ENCODE peak calls at places on chromosomes 11 and 22, in nine cellular contexts. Y is fibroblast of lung; L is body of pancreas; K is mesendoderm; Q is CD8-positive, alpha-beta memory T cell; C is adrenal gland; M is psoas muscle; I is heart right ventricle; E is breast epithelium. P is an unnamed sample. For H3K36me3, the result is how much of the 10 kb centered on the place peaks cover.

GRCh38 chr22:42994917-42995562 is 19.9 kb downstream of the PACSIN2 start:
- DNase-seq in Y (peak), L (peak), K (no peak), Q (no peak), C (no peak), M (peak), I (peak), E (no peak), P (no peak)

GRCh38 chr11:92388380-92388779 is 163.8 kb downstream of the FAT3 start:
- DNase-seq in Y (no peak), L (no peak), K (no peak), Q (no peak), C (no peak), M (no peak), I (no peak), E (no peak), P (no peak)

GRCh38 chr11:70230151-70230839 is 27.2 kb downstream of the FADD start:
- DNase-seq in Y (peak), L (no peak), K (no peak), Q (no peak), C (no peak), M (no peak), I (no peak), E (no peak), P (no peak)

GRCh38 chr11:69048056-69048717 is 545 bp upstream of the TPCN2 start:
- DNase-seq in Y (peak), L (no peak), K (peak), Q (no peak), C (no peak), M (no peak), I (no peak), E (no peak), P (no peak)

GRCh38 chr11:77580712-77581337 is 8.9 kb upstream of the AQP11 start:
- DNase-seq in Y (peak), L (no peak), K (peak), Q (no peak), C (no peak), M (no peak), I (no peak), E (no peak), P (no peak)

GRCh38 chr11:68545796-68546195 is 85.2 kb downstream of the PPP6R3 start:
- DNase-seq in Y (no peak), L (peak), K (no peak), Q (no peak), C (no peak), M (no peak), I (peak), E (no peak), P (no peak)

GRCh38 chr22:42716649-42717127 is 4.0 kb downstream of the A4GALT start:
- DNase-seq in Y (no peak), L (no peak), K (no peak), Q (no peak), C (no peak), M (no peak), I (no peak), E (no peak), P (no peak)

GRCh38 chr22:48047722-48048500 is 1285.5 kb downstream of the TBC1D22A start:
- DNase-seq in Y (no peak), L (no peak), K (no peak), Q (no peak), C (no peak), M (no peak), I (no peak), E (no peak), P (no peak)

GRCh38 chr11:57426439-57426753 is 525 bp downstream of the SLC43A3 start:
- DNase-seq in Y (no peak), L (peak), K (peak), Q (no peak), C (no peak), M (no peak), I (no peak), E (no peak), P (no peak)

GRCh38 chr22:43910178-43910695 is 13.4 kb upstream of the PNPLA3 start:
- DNase-seq in Y (no peak), L (no peak), K (no peak), Q (no peak), C (no peak), M (no peak), I (no peak), E (no peak), P (no peak)

GRCh38 chr11:18064450-18065048 is 18.5 kb upstream of the TPH1 start:
- DNase-seq in Y (no peak), L (peak), K (no peak), Q (no peak), C (no peak), M (no peak), I (no peak), E (no peak), P (no peak)

GRCh38 chr22:35150163-35151107 is 84.5 kb downstream of the ISX start:
- DNase-seq in Y (peak), L (peak), K (peak), Q (peak), C (peak), M (peak), I (peak), E (peak), P (peak)

GRCh38 chr11:121634889-121635288 is 182.1 kb upstream of the SORL1-AS1 start:
- DNase-seq in Y (peak), L (no peak), K (no peak), Q (no peak), C (no peak), M (no peak), I (no peak), E (no peak), P (no peak)

GRCh38 chr11:35237860-35238715 is 99.1 kb downstream of the CD44 start:
- DNase-seq in Y (peak), L (no peak), K (peak), Q (peak), C (peak), M (no peak), I (peak), E (no peak), P (peak)

GRCh38 chr22:35684270-35684700 is 33.4 kb upstream of the APOL5 start:
- DNase-seq in Y (peak), L (peak), K (peak), Q (no peak), C (no peak), M (no peak), I (peak), E (no peak), P (no peak)

GRCh38 chr11:47394050-47394321 is 14.4 kb upstream of the SLC39A13 start:
- DNase-seq in Y (no peak), L (no peak), K (no peak), Q (no peak), C (no peak), M (peak), I (no peak), E (no peak), P (no peak)

GRCh38 chr11:111990381-111990780 is 34.8 kb upstream of the DLAT start:
- DNase-seq in Y (no peak), L (no peak), K (no peak), Q (no peak), C (no peak), M (no peak), I (no peak), E (no peak), P (no peak)
- H3K4me3 ChIP-seq in Y (no peak), L (no peak), K (no peak), Q (no peak), C (no peak), M (no peak), I (no peak), E (no peak), P (no peak)

GRCh38 chr11:113267536-113267935 is 46.8 kb upstream of the TTC12 start:
- DNase-seq in Y (no peak), L (no peak), K (no peak), Q (no peak), C (no peak), M (no peak), I (no peak), E (no peak), P (no peak)
- H3K36me3 ChIP-seq in Y (under half), L (under half), K (under half), Q (under half), C (under half), M (under half), I (under half), E (under half), P (under half)

GRCh38 chr11:120209750-120210650 is 832 bp upstream of the OAF start:
- DNase-seq in Y (no peak), L (no peak), K (no peak), Q (no peak), C (no peak), M (no peak), I (no peak), E (no peak), P (no peak)

GRCh38 chr11:120212259-120212888 is 1.5 kb downstream of the OAF start:
- DNase-seq in Y (peak), L (no peak), K (no peak), Q (no peak), C (no peak), M (no peak), I (no peak), E (no peak), P (no peak)

GRCh38 chr11:120211522-120212258 is 858 bp downstream of the OAF start:
- DNase-seq in Y (no peak), L (no peak), K (no peak), Q (no peak), C (no peak), M (no peak), I (no peak), E (no peak), P (no peak)

GRCh38 chr11:120212926-120213325 is 2.1 kb downstream of the OAF start:
- DNase-seq in Y (no peak), L (no peak), K (no peak), Q (no peak), C (no peak), M (no peak), I (no peak), E (no peak), P (no peak)

GRCh38 chr11:120210651-120211521 is at the start of gene OAF:
- DNase-seq in Y (peak), L (peak), K (peak), Q (peak), C (peak), M (peak), I (peak), E (no peak), P (peak)
- H3K27ac ChIP-seq in Y (peak), L (peak), K (no peak), Q (peak), C (peak), M (peak), I (peak), E (peak), P (no peak)

DNA sequence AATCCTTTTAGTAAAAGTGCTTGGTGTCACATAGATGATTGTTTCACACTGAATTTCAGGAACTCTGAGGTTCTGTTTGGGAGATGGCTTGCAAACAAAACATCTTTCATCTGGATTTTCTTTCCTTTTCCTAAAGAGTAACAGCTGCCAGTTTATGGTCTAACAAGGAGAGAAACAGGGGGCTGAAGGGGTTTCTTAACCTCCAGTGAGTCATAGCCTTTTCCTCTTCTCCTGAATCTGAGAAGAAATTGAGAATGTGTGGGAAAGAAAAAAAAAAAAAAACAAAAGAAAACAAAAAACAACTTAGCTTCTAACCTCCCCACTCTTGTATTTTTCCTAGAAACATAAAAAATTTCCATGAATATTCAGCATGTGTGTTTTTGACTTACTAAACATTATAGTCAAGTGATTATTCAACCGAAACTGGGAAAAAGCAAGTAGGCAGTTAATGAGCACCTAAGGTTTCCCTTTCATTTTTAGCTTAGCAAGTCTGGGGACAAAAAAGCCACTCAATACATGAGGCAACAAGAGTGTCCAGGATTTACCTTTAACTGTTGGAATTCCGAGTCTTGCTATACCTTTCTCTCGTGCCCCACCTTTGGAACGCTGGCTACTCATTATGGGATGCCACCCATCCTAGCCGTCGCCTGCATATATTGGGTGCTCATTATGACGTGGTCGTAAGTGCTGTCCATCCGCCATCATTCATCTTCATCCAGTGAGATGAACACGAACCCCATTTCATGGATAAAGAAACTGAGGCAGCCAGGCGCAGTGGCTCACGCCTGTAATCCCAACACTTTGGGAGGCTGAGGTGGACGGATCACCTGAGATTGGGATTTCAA is 2.3 kb downstream of the ASPHD2 start:
- DNase-seq in Y (no peak), L (no peak), K (no peak), Q (no peak), C (no peak), M (no peak), I (no peak), E (no peak), P (peak)
- H3K4me3 ChIP-seq in Y (no peak), L (no peak), K (no peak), Q (no peak), C (no peak), M (no peak), I (no peak), E (no peak), P (peak)

DNA sequence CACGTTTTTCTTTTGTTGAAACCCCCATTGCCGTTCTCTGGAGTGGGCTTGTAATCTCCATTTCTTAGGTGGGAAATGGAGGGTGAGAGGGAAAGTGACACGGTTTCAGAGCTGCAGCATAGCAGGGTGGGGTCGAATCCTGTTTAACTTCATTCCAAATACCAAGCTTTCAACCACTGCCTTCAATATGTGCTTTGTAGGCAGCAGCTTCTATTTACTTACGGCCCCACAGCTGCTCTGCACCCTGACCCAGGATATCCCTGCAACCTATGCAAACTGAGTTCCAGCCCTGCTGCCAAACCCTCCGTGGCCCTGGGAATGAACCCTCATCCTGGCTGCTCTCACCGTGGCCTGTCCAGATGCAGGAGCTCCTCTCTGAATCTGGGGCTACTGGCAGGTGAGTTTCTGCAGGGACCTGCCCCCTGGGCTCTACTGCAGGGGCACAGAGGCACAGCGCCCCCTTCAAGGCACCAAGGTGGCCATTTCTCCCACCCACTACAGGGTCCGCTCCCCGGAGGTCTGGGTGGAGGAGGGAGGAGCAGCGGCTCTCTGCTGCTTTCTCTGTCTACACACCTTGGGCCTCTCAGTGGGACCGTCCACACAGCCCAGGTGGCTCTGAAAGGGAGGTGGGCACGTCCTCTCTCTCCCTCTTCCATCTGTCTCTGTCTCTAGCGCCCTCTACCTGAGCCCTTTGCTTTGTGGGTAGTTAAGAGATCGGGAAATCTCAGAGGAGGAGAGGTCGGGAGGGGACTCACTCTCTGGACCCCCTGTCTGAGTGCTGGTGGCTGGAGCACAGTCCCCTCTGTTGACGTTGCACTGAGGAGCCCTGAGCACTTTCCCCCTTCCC is 279.1 kb downstream of the BRD1 start:
- DNase-seq in Y (no peak), L (peak), K (peak), Q (no peak), C (no peak), M (no peak), I (no peak), E (no peak), P (no peak)
- H3K36me3 ChIP-seq in Y (under half), L (under half), K (under half), Q (under half), C (under half), M (under half), I (under half), E (under half), P (under half)

DNA sequence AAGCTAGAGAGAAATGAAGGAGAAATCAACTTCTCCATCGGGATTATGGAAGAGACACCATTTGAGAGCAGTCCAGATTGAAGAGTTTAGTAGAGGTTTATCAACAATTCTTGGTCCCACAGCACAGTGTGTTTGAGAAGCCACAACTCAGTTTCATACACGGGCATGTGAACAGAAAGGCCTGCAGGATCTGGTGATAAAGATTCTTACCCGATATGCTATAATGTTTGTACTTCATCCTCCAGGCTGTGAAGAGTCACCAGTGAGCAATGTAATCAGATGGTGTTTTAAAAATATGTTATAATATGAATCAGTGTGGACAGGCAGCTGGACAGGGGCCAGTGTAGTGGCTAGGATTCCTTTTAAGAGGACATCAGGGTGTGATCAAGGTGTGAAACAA is 29.7 kb upstream of the VWA5A start:
- DNase-seq in Y (peak), L (no peak), K (no peak), Q (no peak), C (no peak), M (no peak), I (no peak), E (no peak), P (no peak)
- H3K27ac ChIP-seq in Y (no peak), L (no peak), K (no peak), Q (no peak), C (no peak), M (no peak), I (no peak), E (no peak), P (no peak)

DNA sequence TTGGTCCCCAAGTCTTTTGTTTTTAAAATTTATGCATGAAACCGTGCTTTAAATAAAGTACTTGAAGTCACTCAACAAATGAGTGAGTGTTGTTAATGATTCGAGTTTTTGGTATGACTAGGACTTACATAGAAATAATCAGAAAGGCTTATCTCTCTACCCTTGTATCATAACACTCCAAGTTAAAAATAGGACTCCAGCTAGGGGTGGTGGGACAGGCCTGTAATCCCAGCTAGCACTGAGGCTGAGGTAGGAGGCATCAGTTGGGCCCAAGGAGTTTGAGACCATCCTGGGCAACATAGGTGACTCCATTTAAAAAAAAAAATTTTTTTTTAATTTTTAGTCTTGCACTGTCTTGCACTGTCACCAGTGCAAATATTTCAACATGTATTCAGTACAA is 55.6 kb downstream of the BCL2L13 start:
- DNase-seq in Y (peak), L (no peak), K (no peak), Q (no peak), C (no peak), M (no peak), I (no peak), E (no peak), P (no peak)
- H3K4me3 ChIP-seq in Y (no peak), L (no peak), K (no peak), Q (no peak), C (no peak), M (no peak), I (no peak), E (no peak), P (no peak)

GRCh38 chr11:111624602-111625001 is 22.4 kb downstream of the SIK2 start:
- DNase-seq in Y (no peak), L (no peak), K (no peak), Q (no peak), C (no peak), M (no peak), I (no peak), E (no peak), P (no peak)
- H3K36me3 ChIP-seq in Y (under half), L (under half), K (under half), Q (under half), C (under half), M (half or more), I (under half), E (under half), P (under half)

GRCh38 chr11:74683279-74683871 is 47.9 kb downstream of the CHRDL2 start:
- DNase-seq in Y (no peak), L (peak), K (peak), Q (no peak), C (peak), M (peak), I (no peak), E (no peak), P (no peak)
- H3K27ac ChIP-seq in Y (no peak), L (peak), K (no peak), Q (no peak), C (no peak), M (peak), I (peak), E (peak), P (no peak)

P was measured in CD4-positive, CD25-positive, alpha-beta regulatory T cell.